ENCODE peak calls at places on chromosomes 5 and 9, in five cellular contexts. M, I, Y, S and P are unnamed samples.

GRCh38 chr5:17295671-17296070 is 78.2 kb downstream of the BASP1 start:
- DNase-seq in I (no peak), M (no peak), Y (no peak), S (no peak), P (no peak)

GRCh38 chr5:122805481-122805880 is 30.6 kb downstream of the SNX2 start:
- DNase-seq in M (no peak), Y (no peak), S (no peak), I (no peak), P (no peak)

GRCh38 chr5:569868-570361 is 42.2 kb upstream of the CEP72 start:
- DNase-seq in M (no peak), I (no peak), Y (no peak), S (no peak), P (no peak)

GRCh38 chr5:165460911-165461310 is 1955.5 kb downstream of the MAT2B start:
- DNase-seq in I (no peak), M (no peak), S (no peak), Y (no peak), P (no peak)

GRCh38 chr5:34571380-34572041 is 84.6 kb upstream of the RAI14 start:
- DNase-seq in S (no peak), Y (no peak), I (no peak), M (no peak), P (no peak)

GRCh38 chr5:124179788-124180187 is 566.7 kb downstream of the ZNF608 start:
- DNase-seq in S (no peak), I (no peak), Y (no peak), M (no peak), P (no peak)

GRCh38 chr5:142087920-142088679 is 20.5 kb upstream of the NDFIP1 start:
- DNase-seq in M (no peak), I (no peak), Y (no peak), S (peak; percentile 23), P (no peak)

GRCh38 chr5:43554497-43554896 is 2.4 kb downstream of the PAIP1 start:
- DNase-seq in Y (no peak), I (no peak), S (no peak), M (no peak), P (no peak)

GRCh38 chr9:90330215-90330614 is 312.4 kb downstream of the DIRAS2 start:
- DNase-seq in I (no peak), S (no peak), Y (no peak), M (no peak), P (no peak)

GRCh38 chr5:85656050-85656449 is 961.7 kb upstream of the COX7C start:
- DNase-seq in M (no peak), S (no peak), I (no peak), Y (no peak), P (no peak)

GRCh38 chr5:16852251-16853005 is 83.7 kb downstream of the MYO10 start:
- DNase-seq in I (no peak), M (no peak), Y (no peak), S (no peak), P (no peak)

GRCh38 chr5:138177936-138178515 is 404 bp downstream of the BRD8 start:
- DNase-seq in S (peak; percentile 33), Y (no peak), I (peak; percentile 19), M (peak; percentile 50), P (no peak)

GRCh38 chr9:124735121-124735520 is 36.0 kb downstream of the NR6A1 start:
- DNase-seq in I (no peak), Y (no peak), M (no peak), S (no peak), P (no peak)

GRCh38 chr9:138008081-138008841 is 130.7 kb downstream of the CACNA1B start:
- DNase-seq in M (peak; percentile 38), Y (no peak), S (no peak), I (peak; percentile 10), P (no peak)

GRCh38 chr9:129995409-129996160 is 47.4 kb downstream of the FNBP1 start:
- DNase-seq in S (no peak), Y (no peak), M (no peak), I (no peak), P (no peak)

GRCh38 chr9:111179577-111179976 is 141.3 kb upstream of the LPAR1 start:
- DNase-seq in M (no peak), Y (no peak), S (no peak), I (no peak), P (no peak)

GRCh38 chr5:57703726-57704125 is 221.1 kb upstream of the ACTBL2 start:
- DNase-seq in I (no peak), S (no peak), Y (no peak), M (no peak), P (no peak)

GRCh38 chr5:39780341-39780740 is 355.6 kb upstream of the DAB2 start:
- DNase-seq in Y (no peak), I (no peak), M (no peak), S (no peak), P (no peak)

GRCh38 chr9:134559013-134559412 is 82.6 kb upstream of the COL5A1 start:
- DNase-seq in I (no peak), S (no peak), M (peak; percentile 17), Y (peak; percentile 4), P (no peak)

DNA sequence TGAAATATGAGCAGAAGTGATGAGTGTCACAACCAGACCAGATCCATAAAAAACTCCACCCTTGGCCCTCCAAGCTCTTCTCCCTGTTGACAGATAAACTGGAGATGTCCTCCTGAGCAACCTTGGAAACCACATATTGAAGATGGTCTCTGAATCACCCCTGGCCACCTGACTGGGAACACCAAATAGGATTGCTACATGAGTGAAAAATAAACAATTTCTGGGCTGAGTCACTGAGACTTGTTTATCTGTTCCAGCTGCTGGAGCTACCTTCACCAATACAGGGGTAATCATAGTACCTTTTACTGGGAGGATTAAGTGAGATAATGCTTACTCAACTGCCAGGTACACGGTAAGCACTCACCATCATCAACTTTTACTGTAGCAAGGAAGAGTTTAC is 53.3 kb downstream of the PCA3 start:
- DNase-seq in I (no peak), S (no peak), M (no peak), Y (no peak), P (no peak)
- H3K27ac ChIP-seq in I (peak overlapping the region; percentile 85), S (no peak overlapping the region), M (peak overlapping the region; percentile 79), Y (no peak overlapping the region), P (no peak overlapping the region)

GRCh38 chr5:154993461-154993860 is 20.1 kb upstream of the KIF4B start:
- DNase-seq in Y (no peak), M (no peak), S (no peak), I (no peak), P (no peak)

GRCh38 chr5:154995679-154996078 is 17.9 kb upstream of the KIF4B start:
- DNase-seq in Y (no peak), S (no peak), M (no peak), I (no peak), P (no peak)

GRCh38 chr5:155001523-155001922 is 12.0 kb upstream of the KIF4B start:
- DNase-seq in M (no peak), S (no peak), I (no peak), Y (no peak), P (no peak)

GRCh38 chr5:154999865-155000264 is 13.7 kb upstream of the KIF4B start:
- DNase-seq in S (no peak), M (no peak), Y (no peak), I (no peak), P (no peak)

DNA sequence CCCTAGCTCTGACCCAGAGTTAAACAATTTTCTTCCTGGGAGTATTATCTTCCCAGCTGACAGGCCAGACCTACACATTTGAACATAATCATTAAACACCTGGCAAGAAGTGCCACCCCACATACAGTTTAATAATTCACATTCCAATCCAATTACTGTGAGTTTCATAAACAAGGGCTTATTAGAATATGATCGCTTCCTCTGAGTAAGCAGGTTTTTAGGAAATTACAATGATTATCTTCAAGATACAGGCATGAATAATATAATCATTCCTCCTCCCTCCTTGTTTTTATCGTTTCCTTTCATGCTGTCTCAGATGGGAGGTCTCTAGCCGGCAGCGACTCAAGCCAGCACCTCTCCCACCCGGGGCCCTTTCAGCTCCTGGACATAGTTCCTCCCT is 15.8 kb upstream of the KIF4B start:
- DNase-seq in S (no peak), M (no peak), Y (no peak), I (no peak), P (no peak)
- H3K27ac ChIP-seq in S (no peak overlapping the region), M (no peak overlapping the region), Y (no peak overlapping the region), I (no peak overlapping the region), P (no peak overlapping the region)

DNA sequence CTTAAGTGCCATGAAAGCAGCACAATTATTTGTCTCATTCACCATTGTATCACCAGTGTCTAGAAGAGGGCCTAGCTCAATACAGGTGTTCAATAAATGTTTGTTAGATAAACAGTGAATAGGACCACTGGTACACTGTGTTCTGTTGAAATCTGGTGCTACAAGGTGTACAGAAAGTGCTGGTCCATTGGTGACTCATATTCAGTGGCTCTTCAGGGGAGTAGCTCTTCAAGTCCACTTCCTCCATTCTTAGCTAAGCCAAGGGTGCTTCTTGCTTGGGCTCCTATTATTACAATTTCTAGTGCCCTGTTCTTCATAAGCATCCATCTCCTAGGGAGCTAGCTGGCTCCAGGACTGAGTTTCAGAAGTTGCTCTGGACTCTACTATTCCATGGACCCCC is 6.4 kb upstream of the FCHO2 start:
- DNase-seq in Y (no peak), M (no peak), S (no peak), I (no peak), P (no peak)
- H3K27ac ChIP-seq in Y (no peak overlapping the region), M (no peak overlapping the region), S (no peak overlapping the region), I (no peak overlapping the region), P (no peak overlapping the region)

GRCh38 chr9:114364528-114365041 is 23.2 kb downstream of the AKNA start:
- DNase-seq in M (no peak), S (no peak), I (no peak), Y (no peak), P (no peak)
- H3K27ac ChIP-seq in M (no peak overlapping the region), S (peak overlapping the region; percentile 98), I (peak overlapping the region; percentile 34), Y (no peak overlapping the region), P (no peak overlapping the region)

GRCh38 chr9:95142728-95143127 is 174.8 kb downstream of the FANCC start:
- DNase-seq in S (no peak), Y (no peak), M (no peak), I (no peak), P (no peak)
- H3K27ac ChIP-seq in S (no peak overlapping the region), Y (no peak overlapping the region), M (no peak overlapping the region), I (no peak overlapping the region), P (no peak overlapping the region)

GRCh38 chr5:151476054-151476453 is 28.7 kb downstream of the SLC36A1 start:
- DNase-seq in I (no peak), M (no peak), S (no peak), Y (no peak), P (no peak)

GRCh38 chr5:151475378-151475777 is 28.0 kb downstream of the SLC36A1 start:
- DNase-seq in I (no peak), M (no peak), Y (no peak), S (no peak), P (no peak)

GRCh38 chr5:151474799-151475198 is 27.4 kb downstream of the SLC36A1 start:
- DNase-seq in S (no peak), Y (no peak), I (no peak), M (no peak), P (no peak)

GRCh38 chr5:151480384-151480783 is 33.0 kb downstream of the SLC36A1 start:
- DNase-seq in M (no peak), S (no peak), Y (no peak), I (no peak), P (no peak)

GRCh38 chr5:151477106-151477505 is 29.7 kb downstream of the SLC36A1 start:
- DNase-seq in Y (no peak), I (no peak), M (no peak), S (no peak), P (no peak)
- H3K27ac ChIP-seq in Y (no peak overlapping the region), I (no peak overlapping the region), M (peak overlapping the region; percentile 52), S (no peak overlapping the region), P (no peak overlapping the region)